ENCODE peak calls at places on chromosomes 1 and 21, in five cellular contexts. C is SK-N-SH, Y is HCT116, B is HepG2, L is GM12878. R is an unnamed sample.

GRCh38 chr1:9269078-9269501 is 23.6 kb upstream of the SPSB1 start:
- DNase-seq in C (no peak), Y (no peak), B (no peak), L (no peak), R (no peak)

GRCh38 chr1:171310661-171311087 is 3.3 kb upstream of the FMO4 start:
- DNase-seq in C (no peak), Y (no peak), B (no peak), L (no peak), R (no peak)

GRCh38 chr1:41878911-41879310 is 39.8 kb downstream of the HIVEP3 start:
- DNase-seq in C (no peak), Y (no peak), B (no peak), L (no peak), R (no peak)

GRCh38 chr1:32623775-32624174 is 26.6 kb downstream of the ZBTB8OS start:
- DNase-seq in C (no peak), Y (no peak), B (no peak), L (no peak), R (no peak)

GRCh38 chr1:203116048-203116810 is 11.3 kb upstream of the ADORA1 start:
- DNase-seq in C (peak; percentile 34), Y (no peak), B (no peak), L (no peak), R (no peak)

GRCh38 chr1:180935326-180936109 is 22.8 kb downstream of the KIAA1614 start:
- DNase-seq in C (no peak), Y (no peak), B (peak; percentile 67), L (no peak), R (peak; percentile 52)

GRCh38 chr1:48943393-48943792 is 166.7 kb upstream of the BEND5 start:
- DNase-seq in C (no peak), Y (no peak), B (no peak), L (no peak), R (no peak)

GRCh38 chr21:26528882-26529281 is 44.2 kb downstream of the CYYR1 start:
- DNase-seq in C (no peak), Y (no peak), B (no peak), L (no peak), R (no peak)

GRCh38 chr1:44634790-44635189 is 39.5 kb downstream of the TMEM53 start:
- DNase-seq in C (no peak), Y (no peak), B (no peak), L (no peak), R (no peak)

GRCh38 chr1:153648000-153648643 is 10.4 kb upstream of the SNAPIN start:
- DNase-seq in C (no peak), Y (no peak), B (no peak), L (no peak), R (no peak)

GRCh38 chr1:24199291-24199900 is 12.3 kb upstream of the IFNLR1 start:
- DNase-seq in C (peak; percentile 88), Y (peak; percentile 54), B (peak; percentile 44), L (no peak), R (peak; percentile 88)

GRCh38 chr21:44845418-44846200 is 27.7 kb upstream of the SUMO3 start:
- DNase-seq in C (peak; percentile 92), Y (no peak), B (peak; percentile 76), L (no peak), R (peak; percentile 97)

GRCh38 chr1:106889054-106889453 is 167.4 kb upstream of the PRMT6 start:
- DNase-seq in C (no peak), Y (no peak), B (no peak), L (no peak), R (no peak)

GRCh38 chr1:20366766-20367602 is 76.3 kb downstream of the VWA5B1 start:
- DNase-seq in C (peak; percentile 79), Y (no peak), B (peak; percentile 25), L (no peak), R (peak; percentile 20)

GRCh38 chr21:18950045-18950740 is 546.6 kb upstream of the TMPRSS15 start:
- DNase-seq in C (no peak), Y (no peak), B (no peak), L (no peak), R (no peak)

GRCh38 chr1:26959270-26959669 is 998 bp downstream of the KDF1 start:
- DNase-seq in C (no peak), Y (no peak), B (no peak), L (no peak), R (no peak)

GRCh38 chr1:223500560-223501425 is 107.6 kb downstream of the CCDC185 start:
- DNase-seq in C (no peak), Y (peak; percentile 22), B (no peak), L (no peak), R (no peak)

GRCh38 chr1:201486158-201486557 is 17.2 kb upstream of the PHLDA3 start:
- DNase-seq in C (no peak), Y (no peak), B (no peak), L (no peak), R (no peak)

GRCh38 chr1:201485184-201485774 is 16.3 kb upstream of the PHLDA3 start:
- DNase-seq in C (no peak), Y (no peak), B (no peak), L (no peak), R (no peak)

GRCh38 chr1:201489656-201490261 is 17.2 kb downstream of the CSRP1 start:
- DNase-seq in C (no peak), Y (no peak), B (no peak), L (no peak), R (no peak)

GRCh38 chr1:201488817-201489581 is 17.9 kb downstream of the CSRP1 start:
- DNase-seq in C (peak; percentile 47), Y (peak; percentile 68), B (no peak), L (no peak), R (no peak)

DNA sequence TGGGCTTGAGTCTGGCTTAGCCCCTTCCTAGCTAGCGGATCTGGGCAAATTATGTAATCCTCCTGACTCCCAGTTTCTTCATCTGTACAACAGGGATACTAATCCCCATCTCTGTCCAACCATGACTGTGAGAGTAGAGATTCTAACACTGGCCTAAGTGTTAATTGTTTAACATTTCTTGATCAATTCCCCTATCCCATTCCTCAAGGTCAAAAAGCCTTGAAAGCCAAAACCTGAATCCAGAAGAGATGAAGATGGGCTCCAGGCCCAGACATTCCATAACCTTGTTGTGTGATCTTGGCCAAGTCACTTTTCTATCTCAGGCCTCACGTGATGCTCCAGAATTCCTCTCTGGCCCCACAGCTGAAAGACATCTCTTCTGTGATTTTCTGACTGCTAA is 18.8 kb upstream of the PHLDA3 start:
- DNase-seq in C (no peak), Y (no peak), B (no peak), L (no peak), R (no peak)
- H3K36me3 ChIP-seq in C (peaks cover 29% of the 10 kb centered on the region), Y (no peaks in the 10 kb centered on the region), B (peaks cover 15% of the 10 kb centered on the region), L (peaks cover 23% of the 10 kb centered on the region), R (no peaks in the 10 kb centered on the region)

GRCh38 chr21:42733874-42734273 is 80.5 kb downstream of the PDE9A start:
- DNase-seq in C (no peak), Y (no peak), B (no peak), L (no peak), R (no peak)

GRCh38 chr21:42734323-42734971 is 81.0 kb downstream of the PDE9A start:
- DNase-seq in C (no peak), Y (no peak), B (peak; percentile 99), L (no peak), R (no peak)

GRCh38 chr21:42733037-42733632 is 79.7 kb downstream of the PDE9A start:
- DNase-seq in C (no peak), Y (no peak), B (peak; percentile 81), L (no peak), R (no peak)

GRCh38 chr21:42731264-42732032 is 78.0 kb downstream of the PDE9A start:
- DNase-seq in C (no peak), Y (peak; percentile 54), B (no peak), L (no peak), R (no peak)

DNA sequence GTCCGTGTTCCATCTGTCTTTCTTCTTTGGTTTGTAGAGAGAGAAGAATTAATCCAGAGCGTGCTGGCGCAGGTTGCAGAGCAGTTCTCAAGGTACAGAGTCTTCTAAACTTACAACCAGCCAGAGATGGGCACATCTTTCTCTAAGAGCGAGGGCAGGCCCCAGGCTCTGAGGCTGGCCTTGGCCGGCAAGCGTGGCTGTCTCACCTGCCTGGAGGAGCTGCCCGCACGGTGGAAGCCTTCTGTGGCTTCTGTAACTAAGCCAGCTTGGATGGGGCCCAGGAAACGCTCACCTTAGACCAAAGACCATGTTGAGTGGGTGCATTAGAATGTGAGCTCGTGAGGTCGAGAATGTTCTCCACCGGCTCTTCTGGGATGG is 78.6 kb downstream of the PDE9A start:
- DNase-seq in C (no peak), Y (no peak), B (no peak), L (no peak), R (no peak)
- TF ChIP-seq ZBTB33 in C (no peak), Y (no peak), B (no peak), L (no peak), R (no peak)

GRCh38 chr1:31040038-31040437 is 25.5 kb downstream of the PUM1 start:
- DNase-seq in C (no peak), Y (no peak), B (peak; percentile 58), L (no peak), R (no peak)
- H3K36me3 ChIP-seq in C (no peaks in the 10 kb centered on the region), Y (peaks cover 12% of the 10 kb centered on the region), B (peaks cover 50% of the 10 kb centered on the region), L (peaks cover 5% of the 10 kb centered on the region), R (peaks cover 62% of the 10 kb centered on the region)

GRCh38 chr1:94754570-94754969 is 65.6 kb upstream of the SLC44A3 start:
- DNase-seq in C (no peak), Y (no peak), B (peak; percentile 54), L (no peak), R (no peak)
- TF ChIP-seq ZBTB33 in C (no peak), Y (no peak), B (no peak), L (no peak), R (no peak)

DNA sequence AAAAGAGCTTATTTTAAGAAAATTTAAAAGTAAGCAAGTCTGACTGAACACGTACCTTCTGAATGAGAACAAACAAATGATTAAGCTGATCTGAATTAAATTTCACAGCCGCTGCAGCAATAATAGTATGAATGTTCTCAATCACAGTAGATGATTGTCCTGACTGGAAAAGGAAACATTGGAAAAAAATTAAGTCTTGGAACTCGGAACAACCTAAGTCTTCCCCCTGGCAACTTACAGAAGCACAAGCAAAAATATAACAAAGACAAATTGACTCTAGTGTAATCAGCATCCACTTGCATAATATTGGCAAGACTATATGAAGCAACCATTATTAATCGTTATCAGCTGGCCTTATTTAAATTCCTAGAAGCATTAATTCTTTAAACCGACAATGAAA is 60.5 kb downstream of the USP24 start:
- DNase-seq in C (no peak), Y (no peak), B (no peak), L (no peak), R (no peak)
- H3K36me3 ChIP-seq in C (peaks cover 91% of the 10 kb centered on the region), Y (peaks cover 22% of the 10 kb centered on the region), B (peaks cover 49% of the 10 kb centered on the region), L (peaks cover 4% of the 10 kb centered on the region), R (peaks cover 82% of the 10 kb centered on the region)

GRCh38 chr1:207454046-207454964 is at the start of gene CR2:
- DNase-seq in C (peak; percentile 23), Y (peak; percentile 47), B (peak; percentile 3), L (no peak), R (peak; percentile 64)
- TF ChIP-seq ZBTB33 in C (no peak), Y (peak; percentile 13), B (no peak), L (no peak), R (peak; percentile 90)

R was measured in K562.